ENCODE peak calls at places on chromosomes 1 and 21, in seven cellular contexts. B is CD8-positive, alpha-beta T cell; K is ovary; E is DND-41; P is heart left ventricle; I is substantia nigra; A is brain microvascular endothelial cell. Q is an unnamed sample.

GRCh38 chr1:32220746-32221580 is 1.2 kb downstream of the TMEM234 start:
- DNase-seq in B (no peak), K (no peak), E (no peak), P (no peak), I (no peak), A (no peak), Q (no peak)

GRCh38 chr1:87398644-87399043 is 70.0 kb downstream of the LMO4 start:
- DNase-seq in B (no peak), K (no peak), E (no peak), P (no peak), I (no peak), A (peak; percentile 7), Q (no peak)

GRCh38 chr21:41950941-41951408 is 2.8 kb downstream of the C2CD2 start:
- DNase-seq in B (no peak), K (no peak), E (no peak), P (no peak), I (no peak), A (no peak), Q (no peak)

GRCh38 chr21:36369064-36369685 is 16.0 kb upstream of the CHAF1B start:
- DNase-seq in B (no peak), K (no peak), E (no peak), P (no peak), I (no peak), A (no peak), Q (no peak)

GRCh38 chr1:39333296-39333695 is 128.8 kb downstream of the MACF1 start:
- DNase-seq in B (no peak), K (no peak), E (no peak), P (peak; percentile 23), I (peak; percentile 6), A (no peak), Q (no peak)

GRCh38 chr1:170580636-170581035 is 48.7 kb downstream of the GORAB start:
- DNase-seq in B (no peak), K (no peak), E (no peak), P (no peak), I (no peak), A (no peak), Q (no peak)

GRCh38 chr21:25911730-25912401 is 177.1 kb downstream of the GABPA start:
- DNase-seq in B (no peak), K (no peak), E (no peak), P (peak; percentile 49), I (peak; percentile 85), A (no peak), Q (peak; percentile 84)

GRCh38 chr1:11320153-11320936 is 47.3 kb downstream of the UBIAD1 start:
- DNase-seq in B (peak; percentile 49), K (no peak), E (peak; percentile 39), P (no peak), I (no peak), A (no peak), Q (no peak)

GRCh38 chr1:81208441-81208840 is 592.3 kb upstream of the ADGRL2 start:
- DNase-seq in B (no peak), K (peak; percentile 10), E (no peak), P (no peak), I (no peak), A (no peak), Q (no peak)

GRCh38 chr1:219567341-219567947 is 45.5 kb downstream of the ZC3H11B start:
- DNase-seq in B (no peak), K (no peak), E (no peak), P (no peak), I (peak; percentile 7), A (peak; percentile 36), Q (no peak)

GRCh38 chr1:213260322-213261075 is 209.5 kb downstream of the RPS6KC1 start:
- DNase-seq in B (no peak), K (no peak), E (no peak), P (no peak), I (no peak), A (no peak), Q (no peak)

GRCh38 chr1:61626820-61627219 is 98.1 kb downstream of the TM2D1 start:
- DNase-seq in B (no peak), K (no peak), E (no peak), P (peak; percentile 67), I (no peak), A (no peak), Q (no peak)

GRCh38 chr1:180259431-180260338 is 29.6 kb downstream of the LHX4 start:
- DNase-seq in B (no peak), K (no peak), E (no peak), P (no peak), I (no peak), A (no peak), Q (no peak)

GRCh38 chr1:41713141-41713540 is 205.6 kb downstream of the HIVEP3 start:
- DNase-seq in B (no peak), K (no peak), E (no peak), P (no peak), I (no peak), A (no peak), Q (no peak)

GRCh38 chr1:165011947-165012346 is 344.6 kb downstream of the LMX1A start:
- DNase-seq in B (no peak), K (no peak), E (no peak), P (no peak), I (no peak), A (no peak), Q (no peak)
- H3K27ac ChIP-seq in B (no peak overlapping the region), K (no peak overlapping the region), E (no peak overlapping the region), P (peak overlapping the region; percentile 69), I (no peak overlapping the region), A (no peak overlapping the region), Q (no peak overlapping the region)

GRCh38 chr1:233905416-233906051 is 1.1 kb downstream of the SLC35F3 start:
- DNase-seq in B (no peak), K (no peak), E (no peak), P (peak; percentile 15), I (peak; percentile 49), A (no peak), Q (no peak)
- H3K27ac ChIP-seq in B (no peak overlapping the region), K (no peak overlapping the region), E (no peak overlapping the region), P (no peak overlapping the region), I (no peak overlapping the region), A (no peak overlapping the region), Q (no peak overlapping the region)

DNA sequence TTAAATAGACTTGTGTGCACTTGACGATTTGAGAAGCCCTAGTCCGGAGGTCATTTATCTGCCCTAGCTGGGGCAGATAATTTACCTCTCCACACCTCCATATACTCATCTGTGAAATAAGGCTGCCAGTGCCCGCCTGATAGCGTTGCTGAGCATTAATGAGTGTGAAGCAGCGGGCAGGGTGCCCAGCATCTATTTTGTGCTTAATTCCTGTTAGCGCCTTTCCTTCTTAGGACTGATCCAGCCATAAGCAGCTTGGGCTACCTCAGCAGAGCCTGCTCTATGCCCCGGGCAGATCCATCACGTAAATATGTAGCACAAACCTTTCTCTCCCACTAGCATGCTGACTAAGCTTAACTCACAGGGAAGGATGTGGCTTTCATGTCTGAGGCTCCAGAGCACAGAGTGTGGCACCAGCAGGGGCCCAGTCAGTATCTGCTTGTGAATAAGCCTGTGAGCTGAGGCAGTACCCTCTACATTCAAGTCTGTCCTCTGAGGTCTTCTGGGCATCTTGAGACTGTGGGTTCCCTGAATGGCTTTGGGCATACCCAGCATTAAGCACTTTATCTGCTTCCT is 21.5 kb upstream of the RNF187 start:
- DNase-seq in B (no peak), K (no peak), E (no peak), P (no peak), I (peak; percentile 21), A (no peak), Q (no peak)
- H3K27ac ChIP-seq in B (no peak overlapping the region), K (no peak overlapping the region), E (no peak overlapping the region), P (no peak overlapping the region), I (no peak overlapping the region), A (no peak overlapping the region), Q (no peak overlapping the region)

GRCh38 chr1:211551628-211552465 is 27.1 kb downstream of the SLC30A1 start:
- DNase-seq in B (no peak), K (no peak), E (no peak), P (no peak), I (no peak), A (peak; percentile 71), Q (no peak)
- H3K27ac ChIP-seq in B (no peak overlapping the region), K (no peak overlapping the region), E (no peak overlapping the region), P (no peak overlapping the region), I (no peak overlapping the region), A (peak overlapping the region; percentile 12), Q (no peak overlapping the region)

DNA sequence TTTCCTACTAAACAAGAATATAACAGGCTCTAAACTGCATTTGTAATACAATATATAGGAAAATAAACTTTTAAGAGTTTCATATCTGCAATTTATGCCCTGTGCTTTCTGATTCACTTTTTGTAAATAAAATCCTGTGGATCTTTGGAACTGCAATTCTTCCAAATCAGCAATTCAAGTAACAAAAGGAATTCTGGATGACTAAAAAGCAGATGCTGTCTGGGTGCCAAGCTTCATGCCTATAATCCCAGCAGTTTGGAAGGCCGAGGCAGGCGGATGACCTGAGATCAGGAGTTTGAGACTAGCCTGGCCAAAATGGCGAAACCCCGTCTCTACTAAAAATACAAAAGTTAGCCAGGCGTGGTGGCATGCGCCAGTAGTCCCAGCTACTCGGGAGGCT is 6.3 kb downstream of the NME7 start:
- DNase-seq in B (no peak), K (no peak), E (no peak), P (no peak), I (no peak), A (no peak), Q (no peak)
- H3K27ac ChIP-seq in B (no peak overlapping the region), K (no peak overlapping the region), E (no peak overlapping the region), P (no peak overlapping the region), I (no peak overlapping the region), A (no peak overlapping the region), Q (no peak overlapping the region)

GRCh38 chr1:1614204-1614953 is 921 bp upstream of the MIB2 start:
- DNase-seq in B (peak; percentile 70), K (peak; percentile 55), E (no peak), P (peak; percentile 51), I (peak; percentile 24), A (peak; percentile 86), Q (peak; percentile 64)
- H3K27ac ChIP-seq in B (peak overlapping the region; percentile 100), K (no peak overlapping the region), E (peak overlapping the region; percentile 63), P (peak overlapping the region; percentile 100), I (peak overlapping the region; percentile 100), A (peak overlapping the region; percentile 100), Q (peak overlapping the region; percentile 100)

GRCh38 chr1:3442331-3442730 is 12.1 kb upstream of the ARHGEF16 start:
- DNase-seq in B (no peak), K (no peak), E (no peak), P (no peak), I (no peak), A (no peak), Q (no peak)
- H3K27ac ChIP-seq in B (no peak overlapping the region), K (no peak overlapping the region), E (no peak overlapping the region), P (no peak overlapping the region), I (peak overlapping the region; percentile 96), A (no peak overlapping the region), Q (no peak overlapping the region)

DNA sequence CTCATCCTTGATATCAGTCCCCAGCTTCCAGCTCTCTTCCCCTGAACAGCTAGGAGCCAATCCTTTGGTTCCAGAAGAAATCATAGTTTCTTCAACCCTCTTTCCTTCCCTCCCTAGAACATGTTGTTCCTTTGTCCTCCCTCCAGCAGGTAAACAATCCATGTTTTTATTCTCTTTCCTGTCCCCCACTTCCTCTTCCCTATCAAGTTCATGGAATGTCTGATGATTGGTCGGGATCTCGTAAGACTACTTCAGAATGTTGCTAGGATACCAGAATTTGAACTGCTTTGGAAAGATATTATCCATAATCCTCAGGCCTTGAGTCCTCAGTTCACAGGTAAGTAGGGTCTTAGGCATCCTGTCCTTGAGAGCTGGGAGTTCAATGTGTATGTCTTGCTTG is 23.1 kb upstream of the SLC27A3 start:
- DNase-seq in B (no peak), K (no peak), E (no peak), P (no peak), I (no peak), A (no peak), Q (no peak)
- H3K27ac ChIP-seq in B (no peak overlapping the region), K (peak overlapping the region; percentile 55), E (no peak overlapping the region), P (peak overlapping the region; percentile 72), I (no peak overlapping the region), A (peak overlapping the region; percentile 29), Q (no peak overlapping the region)